ENCODE peak calls at places on chromosomes 4 and X, in five cellular contexts. L, A, N, T and B are unnamed samples.

GRCh38 chrX:106932492-106932923 is 12.3 kb downstream of the CLDN2 start:
- ATAC-seq in N (no peak), A (no peak), L (no peak), T (peak), B (no peak)

GRCh38 chrX:47620303-47620685 is 637 bp upstream of the SYN1 start:
- ATAC-seq in N (no peak), T (no peak), L (no peak), A (no peak), B (no peak)

GRCh38 chrX:120015145-120016067 is 62.1 kb downstream of the RHOXF2B start:
- ATAC-seq in T (peak), A (no peak), L (peak), N (peak), B (no peak)

GRCh38 chr4:38730493-38730829 is 52.3 kb downstream of the TLR10 start:
- ATAC-seq in A (no peak), N (no peak), L (no peak), T (no peak), B (no peak)

GRCh38 chrX:37776283-37776986 is 3.4 kb upstream of the CYBB start:
- ATAC-seq in N (no peak), A (peak), T (no peak), L (peak), B (peak)

GRCh38 chr4:185318679-185319078 is 77.0 kb downstream of the LRP2BP start:
- ATAC-seq in L (no peak), A (peak), N (no peak), T (peak), B (peak)

GRCh38 chr4:144645621-144646522 is at the start of gene HHIP:
- ATAC-seq in T (peak), N (peak), L (peak), A (peak), B (no peak)

GRCh38 chr4:155367608-155368007 is 9.2 kb downstream of the MAP9 start:
- ATAC-seq in A (no peak), N (no peak), L (no peak), T (no peak), B (peak)

GRCh38 chr4:100289530-100289888 is 99.2 kb upstream of the DDIT4L start:
- ATAC-seq in A (no peak), T (no peak), N (no peak), L (no peak), B (no peak)

GRCh38 chr4:110195561-110196205 is 2.7 kb downstream of the ELOVL6 start:
- ATAC-seq in A (peak), N (peak), T (peak), L (no peak), B (peak)

GRCh38 chrX:32749075-32749474 is 462.3 kb downstream of the DMD start:
- ATAC-seq in N (no peak), L (no peak), T (no peak), A (no peak), B (no peak)

GRCh38 chrX:120000490-120001246 is 57.1 kb upstream of the NKAP start:
- ATAC-seq in L (peak), N (no peak), A (no peak), T (peak), B (peak)

GRCh38 chr4:48035952-48036351 is 19.4 kb downstream of the NIPAL1 start:
- ATAC-seq in T (no peak), A (no peak), N (no peak), L (peak), B (peak)

GRCh38 chr4:122700178-122700725 is 32.3 kb upstream of the BBS12 start:
- ATAC-seq in T (peak), A (no peak), L (peak), N (peak), B (peak)

GRCh38 chr4:76308548-76308947 is 2.0 kb downstream of the STBD1 start:
- ATAC-seq in A (no peak), N (no peak), L (no peak), T (no peak), B (no peak)

GRCh38 chr4:71907782-71908181 is 123.9 kb upstream of the GC start:
- ATAC-seq in N (no peak), T (no peak), A (no peak), L (no peak), B (no peak)

GRCh38 chr4:128310266-128310697 is 22.7 kb upstream of the PGRMC2 start:
- ATAC-seq in A (no peak), N (peak), L (no peak), T (no peak), B (no peak)

GRCh38 chr4:24067781-24068193 is 177.9 kb upstream of the PPARGC1A start:
- ATAC-seq in N (peak), L (no peak), T (peak), A (no peak), B (no peak)